ENCODE peak calls at places on chromosomes 5 and 9, in four cellular contexts. One of them, this sample, is unnamed.

GRCh38 chr9:96175001-96175400 is 127.0 kb downstream of the HSD17B3 start:
- DNase-seq in HT-29: no peak
- DNase-seq in dermis microvascular lymphatic vessel endothelial cell: no peak
- DNase-seq in hippocampal formation: no peak
- DNase-seq in this sample: no peak

GRCh38 chr5:12745537-12745936 is 841.3 kb upstream of the CTNND2 start:
- DNase-seq in hippocampal formation: no peak
- DNase-seq in HT-29: no peak
- DNase-seq in dermis microvascular lymphatic vessel endothelial cell: no peak
- DNase-seq in this sample: no peak

GRCh38 chr5:113682497-113683136 is 169.1 kb downstream of the YTHDC2 start:
- DNase-seq in HT-29: peak
- DNase-seq in hippocampal formation: no peak
- DNase-seq in dermis microvascular lymphatic vessel endothelial cell: peak
- DNase-seq in this sample: no peak

GRCh38 chr9:89677696-89678393 is 73.0 kb downstream of the GADD45G start:
- DNase-seq in HT-29: no peak
- DNase-seq in dermis microvascular lymphatic vessel endothelial cell: no peak
- DNase-seq in hippocampal formation: no peak
- DNase-seq in this sample: no peak

GRCh38 chr9:36140086-36141084 is 3.9 kb downstream of the GLIPR2 start:
- DNase-seq in dermis microvascular lymphatic vessel endothelial cell: no peak
- DNase-seq in hippocampal formation: no peak
- DNase-seq in HT-29: no peak
- DNase-seq in this sample: no peak

GRCh38 chr5:177111720-177112394 is 21.7 kb upstream of the NSD1 start:
- DNase-seq in HT-29: peak
- DNase-seq in hippocampal formation: peak
- DNase-seq in dermis microvascular lymphatic vessel endothelial cell: peak
- DNase-seq in this sample: peak

GRCh38 chr9:93658184-93658925 is 82.0 kb downstream of the PHF2 start:
- DNase-seq in HT-29: no peak
- DNase-seq in hippocampal formation: no peak
- DNase-seq in dermis microvascular lymphatic vessel endothelial cell: no peak
- DNase-seq in this sample: no peak

GRCh38 chr9:249025-249424 is 34.4 kb downstream of the DOCK8 start:
- DNase-seq in hippocampal formation: no peak
- DNase-seq in HT-29: no peak
- DNase-seq in dermis microvascular lymphatic vessel endothelial cell: no peak
- DNase-seq in this sample: no peak

GRCh38 chr5:5141625-5142527 is 1.7 kb downstream of the ADAMTS16 start:
- DNase-seq in dermis microvascular lymphatic vessel endothelial cell: peak
- DNase-seq in hippocampal formation: peak
- DNase-seq in HT-29: peak
- DNase-seq in this sample: no peak

GRCh38 chr9:696332-697090 is 145.0 kb upstream of the DMRT1 start:
- DNase-seq in HT-29: no peak
- DNase-seq in hippocampal formation: peak
- DNase-seq in dermis microvascular lymphatic vessel endothelial cell: peak
- DNase-seq in this sample: no peak

GRCh38 chr9:133137451-133138231 is 16.6 kb upstream of the RALGDS start:
- DNase-seq in dermis microvascular lymphatic vessel endothelial cell: no peak
- DNase-seq in HT-29: no peak
- DNase-seq in hippocampal formation: peak
- DNase-seq in this sample: no peak

GRCh38 chr9:37034938-37035471 is 937 bp upstream of the PAX5 start:
- DNase-seq in dermis microvascular lymphatic vessel endothelial cell: no peak
- DNase-seq in HT-29: no peak
- DNase-seq in hippocampal formation: no peak
- DNase-seq in this sample: no peak

GRCh38 chr5:78587775-78588291 is 60.7 kb downstream of the LHFPL2 start:
- DNase-seq in dermis microvascular lymphatic vessel endothelial cell: peak
- DNase-seq in HT-29: no peak
- DNase-seq in hippocampal formation: no peak
- DNase-seq in this sample: no peak

GRCh38 chr9:27518006-27518405 is 6.1 kb upstream of the IFNK start:
- DNase-seq in dermis microvascular lymphatic vessel endothelial cell: no peak
- DNase-seq in hippocampal formation: no peak
- DNase-seq in HT-29: no peak
- DNase-seq in this sample: no peak

GRCh38 chr9:12963537-12963936 is 188.7 kb downstream of the LURAP1L start:
- DNase-seq in hippocampal formation: no peak
- DNase-seq in HT-29: no peak
- DNase-seq in dermis microvascular lymphatic vessel endothelial cell: no peak
- DNase-seq in this sample: no peak

GRCh38 chr5:164184158-164184557 is 678.7 kb downstream of the MAT2B start:
- DNase-seq in hippocampal formation: no peak
- DNase-seq in dermis microvascular lymphatic vessel endothelial cell: no peak
- DNase-seq in HT-29: no peak
- DNase-seq in this sample: no peak

GRCh38 chr9:108207611-108208051 is 648.2 kb downstream of the ACTL7B start:
- DNase-seq in hippocampal formation: peak
- DNase-seq in dermis microvascular lymphatic vessel endothelial cell: no peak
- DNase-seq in HT-29: peak
- DNase-seq in this sample: no peak

GRCh38 chr9:128246471-128246870 is 29.3 kb downstream of the GOLGA2 start:
- DNase-seq in hippocampal formation: no peak
- DNase-seq in dermis microvascular lymphatic vessel endothelial cell: no peak
- DNase-seq in HT-29: no peak
- DNase-seq in this sample: no peak

GRCh38 chr5:112436139-112436538 is 17.1 kb upstream of the EPB41L4A start:
- DNase-seq in hippocampal formation: no peak
- DNase-seq in dermis microvascular lymphatic vessel endothelial cell: peak
- DNase-seq in HT-29: no peak
- DNase-seq in this sample: no peak

GRCh38 chr5:43154424-43154823 is 33.7 kb downstream of the ZNF131 start:
- DNase-seq in hippocampal formation: no peak
- DNase-seq in HT-29: no peak
- DNase-seq in dermis microvascular lymphatic vessel endothelial cell: no peak
- DNase-seq in this sample: no peak

GRCh38 chr5:56585973-56586740 is 229.2 kb upstream of the MAP3K1 start:
- DNase-seq in HT-29: no peak
- DNase-seq in dermis microvascular lymphatic vessel endothelial cell: peak
- DNase-seq in hippocampal formation: no peak
- DNase-seq in this sample: no peak

GRCh38 chr5:33075731-33076130 is 364.6 kb downstream of the NPR3 start:
- DNase-seq in HT-29: no peak
- DNase-seq in dermis microvascular lymphatic vessel endothelial cell: no peak
- DNase-seq in hippocampal formation: no peak
- DNase-seq in this sample: no peak

GRCh38 chr5:96413028-96413427 is 20.0 kb downstream of the PCSK1 start:
- DNase-seq in HT-29: no peak
- DNase-seq in hippocampal formation: no peak
- DNase-seq in dermis microvascular lymphatic vessel endothelial cell: peak
- DNase-seq in this sample: no peak